ENCODE peak calls at places on chromosomes 1 and 21, in four cellular contexts. One of them, this sample, is unnamed.

GRCh38 chr21:39720126-39720778 is 24.7 kb upstream of the IGSF5 start:
- DNase-seq in breast epithelium: no peak
- DNase-seq in fibroblast of lung: no peak
- DNase-seq in omental fat pad: no peak
- DNase-seq in this sample: no peak

GRCh38 chr1:200258447-200259375 is 151.1 kb downstream of the ZNF281 start:
- DNase-seq in fibroblast of lung: peak; percentile 34
- DNase-seq in breast epithelium: no peak
- DNase-seq in omental fat pad: no peak
- DNase-seq in this sample: no peak

GRCh38 chr1:19863804-19864203 is 18.4 kb upstream of the OTUD3 start:
- DNase-seq in omental fat pad: no peak
- DNase-seq in breast epithelium: no peak
- DNase-seq in fibroblast of lung: peak; percentile 78
- DNase-seq in this sample: no peak

GRCh38 chr1:25863486-25864262 is 4.4 kb upstream of the AUNIP start:
- DNase-seq in breast epithelium: no peak
- DNase-seq in fibroblast of lung: no peak
- DNase-seq in omental fat pad: no peak
- DNase-seq in this sample: no peak

GRCh38 chr1:47870946-47871750 is 126.0 kb downstream of the TRABD2B start:
- DNase-seq in breast epithelium: no peak
- DNase-seq in fibroblast of lung: no peak
- DNase-seq in omental fat pad: no peak
- DNase-seq in this sample: no peak

GRCh38 chr1:41661428-41662060 is 177.1 kb upstream of the EDN2 start:
- DNase-seq in breast epithelium: no peak
- DNase-seq in fibroblast of lung: no peak
- DNase-seq in omental fat pad: no peak
- DNase-seq in this sample: no peak

GRCh38 chr1:183609313-183609712 is 19.1 kb upstream of the NCF2 start:
- DNase-seq in fibroblast of lung: peak; percentile 71
- DNase-seq in breast epithelium: peak; percentile 28
- DNase-seq in omental fat pad: peak; percentile 36
- DNase-seq in this sample: no peak

GRCh38 chr1:22790232-22791008 is 79.8 kb downstream of the EPHB2 start:
- DNase-seq in breast epithelium: no peak
- DNase-seq in omental fat pad: no peak
- DNase-seq in fibroblast of lung: no peak
- DNase-seq in this sample: no peak

GRCh38 chr1:154884868-154885706 is 15.0 kb upstream of the KCNN3 start:
- DNase-seq in breast epithelium: no peak
- DNase-seq in fibroblast of lung: peak; percentile 26
- DNase-seq in omental fat pad: no peak
- DNase-seq in this sample: no peak

GRCh38 chr1:114032271-114033218 is 53.3 kb downstream of the OLFML3 start:
- DNase-seq in omental fat pad: no peak
- DNase-seq in breast epithelium: no peak
- DNase-seq in fibroblast of lung: peak; percentile 36
- DNase-seq in this sample: no peak

GRCh38 chr1:99163671-99164070 is 100.6 kb upstream of the PLPPR4 start:
- DNase-seq in omental fat pad: no peak
- DNase-seq in fibroblast of lung: no peak
- DNase-seq in breast epithelium: no peak
- DNase-seq in this sample: no peak

GRCh38 chr1:181208076-181208475 is 119.6 kb downstream of the IER5 start:
- DNase-seq in fibroblast of lung: no peak
- DNase-seq in breast epithelium: no peak
- DNase-seq in omental fat pad: no peak
- DNase-seq in this sample: no peak

GRCh38 chr1:57229998-57230397 is 193.9 kb downstream of the DAB1 start:
- DNase-seq in breast epithelium: no peak
- DNase-seq in omental fat pad: no peak
- DNase-seq in fibroblast of lung: no peak
- DNase-seq in this sample: no peak

GRCh38 chr21:44994016-44994365 is 54.2 kb downstream of the SLX9 start:
- DNase-seq in breast epithelium: no peak
- DNase-seq in fibroblast of lung: no peak
- DNase-seq in omental fat pad: no peak
- DNase-seq in this sample: no peak

GRCh38 chr21:42124081-42124480 is 53.0 kb downstream of the UMODL1 start:
- DNase-seq in omental fat pad: no peak
- DNase-seq in breast epithelium: no peak
- DNase-seq in fibroblast of lung: no peak
- DNase-seq in this sample: no peak

GRCh38 chr1:205849619-205850355 is at the start of gene PM20D1:
- DNase-seq in fibroblast of lung: peak; percentile 78
- DNase-seq in omental fat pad: peak; percentile 63
- DNase-seq in breast epithelium: peak; percentile 66
- DNase-seq in this sample: peak; percentile 75

GRCh38 chr1:113860891-113861290 is 10.6 kb downstream of the PTPN22 start:
- DNase-seq in omental fat pad: no peak
- DNase-seq in breast epithelium: no peak
- DNase-seq in fibroblast of lung: peak; percentile 55
- DNase-seq in this sample: no peak

GRCh38 chr1:21933397-21934248 is 3.5 kb downstream of the HSPG2 start:
- DNase-seq in breast epithelium: peak; percentile 84
- DNase-seq in fibroblast of lung: no peak
- DNase-seq in omental fat pad: no peak
- DNase-seq in this sample: no peak

GRCh38 chr1:119163396-119163795 is 22.9 kb upstream of the WARS2 start:
- DNase-seq in breast epithelium: no peak
- DNase-seq in omental fat pad: no peak
- DNase-seq in fibroblast of lung: no peak
- DNase-seq in this sample: no peak

GRCh38 chr21:42390696-42391095 is 5.2 kb downstream of the TMPRSS3 start:
- DNase-seq in fibroblast of lung: no peak
- DNase-seq in breast epithelium: peak; percentile 63
- DNase-seq in omental fat pad: no peak
- DNase-seq in this sample: no peak

GRCh38 chr1:5839811-5840550 is 152.2 kb downstream of the NPHP4 start:
- DNase-seq in fibroblast of lung: no peak
- DNase-seq in breast epithelium: no peak
- DNase-seq in omental fat pad: no peak
- DNase-seq in this sample: no peak

GRCh38 chr1:196063307-196063706 is 544.9 kb downstream of the KCNT2 start:
- DNase-seq in omental fat pad: no peak
- DNase-seq in fibroblast of lung: peak; percentile 72
- DNase-seq in breast epithelium: no peak
- DNase-seq in this sample: no peak

GRCh38 chr1:58754056-58754613 is 29.7 kb downstream of the JUN start:
- DNase-seq in fibroblast of lung: no peak
- DNase-seq in breast epithelium: no peak
- DNase-seq in omental fat pad: no peak
- DNase-seq in this sample: no peak

DNA sequence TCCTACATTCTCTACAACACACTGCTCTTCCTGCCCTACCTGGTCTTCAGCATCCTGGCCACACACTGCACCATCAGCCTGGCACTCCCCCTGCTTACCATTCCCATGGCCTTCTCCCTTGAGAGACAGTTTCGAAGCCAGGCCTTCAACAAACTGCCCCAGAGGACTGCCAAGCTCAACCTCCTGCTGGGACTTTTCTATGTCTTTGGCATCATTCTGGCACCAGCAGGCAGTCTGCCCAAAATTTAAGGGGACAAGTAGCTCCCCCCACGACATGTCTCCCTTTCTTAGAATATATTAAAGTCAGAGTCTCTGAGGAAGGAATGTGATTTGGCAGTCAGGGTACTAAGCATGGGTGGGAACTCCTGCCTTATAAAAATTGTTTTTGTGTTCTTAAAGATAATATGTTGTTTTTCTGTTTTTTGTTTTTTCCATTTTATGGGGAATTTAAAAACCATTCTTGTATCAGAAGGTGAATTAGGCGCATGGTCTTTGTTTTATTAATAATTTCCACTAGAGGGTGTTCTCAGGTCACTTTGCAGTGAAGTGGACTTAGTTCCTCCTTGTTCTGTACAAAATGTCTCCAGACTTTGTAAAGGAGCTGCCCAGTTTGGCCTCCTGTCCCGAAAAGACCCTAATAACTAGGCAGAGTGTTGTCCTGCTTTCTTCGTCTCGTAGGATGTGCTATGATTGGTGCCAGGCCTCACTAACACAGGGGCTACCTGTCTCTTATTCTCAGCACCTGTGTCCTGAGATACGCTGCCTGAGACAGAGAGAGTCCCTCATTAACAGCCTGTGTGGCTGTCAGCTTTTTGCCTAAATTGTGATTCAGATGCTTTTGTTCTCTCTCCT is 13.1 kb downstream of the UBIAD1 start:
- DNase-seq in fibroblast of lung: peak; percentile 65
- DNase-seq in omental fat pad: no peak
- DNase-seq in breast epithelium: no peak
- DNase-seq in this sample: no peak
- TF ChIP-seq CTCF in fibroblast of lung: peak; percentile 35
- TF ChIP-seq CTCF in omental fat pad: no peak
- TF ChIP-seq CTCF in breast epithelium: no peak
- TF ChIP-seq CTCF in this sample: no peak

GRCh38 chr1:191629836-191630235 is 528.4 kb upstream of the RGS18 start:
- DNase-seq in fibroblast of lung: no peak
- DNase-seq in omental fat pad: no peak
- DNase-seq in breast epithelium: no peak
- DNase-seq in this sample: no peak
- TF ChIP-seq CTCF in fibroblast of lung: no peak
- TF ChIP-seq CTCF in omental fat pad: no peak
- TF ChIP-seq CTCF in breast epithelium: no peak
- TF ChIP-seq CTCF in this sample: no peak

DNA sequence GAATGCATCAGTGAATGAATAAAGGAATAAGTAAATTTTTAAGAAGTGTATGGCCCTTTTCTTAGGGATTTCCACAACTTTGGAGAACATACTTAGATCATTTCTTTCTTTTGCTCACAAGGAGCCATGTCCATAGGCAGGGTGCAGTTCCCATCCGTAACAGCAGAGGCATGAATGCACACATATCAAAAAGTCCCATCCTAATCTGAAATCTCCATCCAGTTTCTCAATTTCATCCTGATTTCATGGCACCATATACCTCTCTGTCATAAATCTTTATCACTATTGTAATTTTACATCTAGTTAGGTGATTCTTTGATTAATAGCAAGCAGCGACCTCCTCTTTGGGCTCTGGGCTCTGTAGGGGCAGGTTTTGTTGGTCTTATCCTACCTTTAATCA is 359.2 kb downstream of the RRAGC start:
- DNase-seq in breast epithelium: no peak
- DNase-seq in fibroblast of lung: no peak
- DNase-seq in omental fat pad: no peak
- DNase-seq in this sample: no peak
- TF ChIP-seq CTCF in breast epithelium: no peak
- TF ChIP-seq CTCF in fibroblast of lung: peak; percentile 29
- TF ChIP-seq CTCF in omental fat pad: no peak
- TF ChIP-seq CTCF in this sample: no peak

GRCh38 chr1:202181586-202181985 is 12.0 kb upstream of the LGR6 start:
- DNase-seq in fibroblast of lung: no peak
- DNase-seq in breast epithelium: no peak
- DNase-seq in omental fat pad: no peak
- DNase-seq in this sample: no peak

GRCh38 chr1:202179828-202180750 is 13.5 kb upstream of the LGR6 start:
- DNase-seq in fibroblast of lung: no peak
- DNase-seq in omental fat pad: no peak
- DNase-seq in breast epithelium: no peak
- DNase-seq in this sample: no peak

GRCh38 chr1:202173993-202174392 is 13.6 kb upstream of the PTPN7 start:
- DNase-seq in omental fat pad: no peak
- DNase-seq in breast epithelium: no peak
- DNase-seq in fibroblast of lung: no peak
- DNase-seq in this sample: no peak

GRCh38 chr1:202182040-202182877 is 11.3 kb upstream of the LGR6 start:
- DNase-seq in breast epithelium: no peak
- DNase-seq in fibroblast of lung: no peak
- DNase-seq in omental fat pad: no peak
- DNase-seq in this sample: no peak

DNA sequence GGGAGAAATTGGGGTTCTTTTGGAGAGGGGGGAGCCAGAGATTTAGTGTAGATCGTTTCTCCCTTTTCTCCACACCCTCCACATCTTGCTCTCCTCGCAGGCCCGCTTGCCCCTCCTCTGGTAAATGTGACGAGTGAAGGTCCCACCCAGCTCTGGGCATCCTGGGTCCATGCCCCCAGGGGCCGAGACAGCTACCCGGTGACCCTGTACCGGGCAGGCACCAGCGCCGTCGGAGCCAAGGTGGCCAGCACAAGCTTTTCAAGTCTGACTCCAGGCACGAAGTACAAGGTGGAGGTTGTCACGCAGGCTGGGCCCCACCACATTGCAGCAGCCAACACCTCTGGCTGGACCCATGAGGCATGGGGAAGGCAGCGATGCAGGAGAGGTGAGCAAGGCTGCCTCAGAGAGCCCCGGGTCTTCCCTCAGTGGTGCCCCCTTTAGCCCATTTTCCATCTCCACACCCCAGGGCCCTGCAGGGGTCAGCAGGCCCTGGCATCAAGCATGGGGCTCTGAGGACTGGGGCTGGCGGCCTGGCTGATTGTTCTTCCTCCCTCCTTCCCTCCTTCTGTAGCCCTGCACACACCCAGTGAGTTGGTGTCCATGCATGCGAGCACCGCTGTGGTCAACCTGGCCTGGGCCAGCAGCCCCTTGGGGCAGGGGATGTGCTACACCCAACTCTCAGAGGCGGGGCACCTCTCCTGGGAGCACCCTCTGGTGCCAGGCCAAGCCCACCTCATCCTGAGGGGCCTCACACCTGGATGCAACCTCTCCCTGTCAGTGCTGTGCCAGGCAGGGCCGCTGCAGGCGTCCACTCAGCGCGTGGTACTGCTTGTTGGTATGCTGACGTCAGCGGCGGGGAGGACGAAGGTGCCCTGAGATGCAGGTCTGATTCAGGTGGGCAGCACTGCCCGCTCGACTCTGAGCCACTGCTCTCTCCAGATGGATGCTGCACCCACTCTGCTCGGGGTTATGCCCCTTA is 16.4 kb upstream of the LGR6 start:
- DNase-seq in fibroblast of lung: no peak
- DNase-seq in omental fat pad: no peak
- DNase-seq in breast epithelium: no peak
- DNase-seq in this sample: no peak
- TF ChIP-seq CTCF in fibroblast of lung: no peak
- TF ChIP-seq CTCF in omental fat pad: no peak
- TF ChIP-seq CTCF in breast epithelium: no peak
- TF ChIP-seq CTCF in this sample: no peak

GRCh38 chr1:42730988-42731387 is 9.0 kb downstream of the CLDN19 start:
- DNase-seq in breast epithelium: no peak
- DNase-seq in fibroblast of lung: no peak
- DNase-seq in omental fat pad: no peak
- DNase-seq in this sample: no peak
- TF ChIP-seq CTCF in breast epithelium: no peak
- TF ChIP-seq CTCF in fibroblast of lung: no peak
- TF ChIP-seq CTCF in omental fat pad: no peak
- TF ChIP-seq CTCF in this sample: no peak

GRCh38 chr1:228314658-228315483 is 91.8 kb downstream of the TRIM11 start:
- DNase-seq in fibroblast of lung: no peak
- DNase-seq in breast epithelium: no peak
- DNase-seq in omental fat pad: no peak
- DNase-seq in this sample: peak; percentile 7
- TF ChIP-seq CTCF in fibroblast of lung: no peak
- TF ChIP-seq CTCF in breast epithelium: no peak
- TF ChIP-seq CTCF in omental fat pad: no peak
- TF ChIP-seq CTCF in this sample: no peak